ENCODE peak calls at places on chromosomes 11 and 22, in eight cellular contexts. R is HTR-8/SVneo; B is GM12891; E is Panc1; M is heart right ventricle; J is smooth muscle cell of the brain vasculature; L is naive thymus-derived CD8-positive, alpha-beta T cell; F is T-helper 9 cell. O is an unnamed sample.

GRCh38 chr11:110758012-110758411 is 45.8 kb upstream of the ARHGAP20 start:
- DNase-seq in B (no peak), M (no peak), F (no peak), E (no peak), L (no peak), J (no peak), R (no peak), O (no peak)

GRCh38 chr11:111718436-111719325 is 47.5 kb downstream of the PPP2R1B start:
- DNase-seq in B (no peak), J (no peak), F (no peak), R (peak), M (no peak), L (no peak), E (no peak), O (no peak)

GRCh38 chr11:45662665-45663485 is 2.5 kb downstream of the CHST1 start:
- DNase-seq in J (peak), R (no peak), M (no peak), B (no peak), E (no peak), L (no peak), F (no peak), O (no peak)

GRCh38 chr11:15707971-15708370 is 593.2 kb downstream of the INSC start:
- DNase-seq in B (no peak), M (peak), J (no peak), L (no peak), E (no peak), R (no peak), F (no peak), O (no peak)

GRCh38 chr11:70247710-70248072 is 22.8 kb upstream of the PPFIA1 start:
- DNase-seq in F (no peak), L (no peak), R (no peak), B (no peak), E (no peak), M (peak), J (no peak), O (no peak)

GRCh38 chr11:96279421-96280290 is 63.3 kb downstream of the MAML2 start:
- DNase-seq in J (no peak), E (no peak), B (no peak), R (no peak), F (no peak), M (no peak), L (no peak), O (no peak)

GRCh38 chr11:61771995-61772455 is 19.6 kb downstream of the MYRF start:
- DNase-seq in M (no peak), E (no peak), F (no peak), L (no peak), J (no peak), B (no peak), R (peak), O (no peak)

GRCh38 chr22:28798810-28799124 is 1.6 kb downstream of the XBP1 start:
- DNase-seq in F (no peak), R (no peak), L (no peak), M (no peak), J (no peak), B (no peak), E (no peak), O (no peak)

GRCh38 chr11:107044503-107044902 is 26.2 kb upstream of the GUCY1A2 start:
- DNase-seq in R (no peak), F (no peak), L (no peak), M (no peak), B (no peak), E (no peak), J (no peak), O (no peak)

GRCh38 chr11:81772161-81772560 is 961.5 kb downstream of the FAM181B start:
- DNase-seq in J (peak), F (no peak), R (no peak), B (no peak), E (no peak), L (no peak), M (no peak), O (no peak)

O was measured in neural crest cell.